ENCODE peak calls at places on chromosomes 13 and 19, in four cellular contexts. K is heart left ventricle, D is ovary, C is adrenal gland. Z is an unnamed sample.

GRCh38 chr19:10773969-10774368 is 56.1 kb downstream of the DNM2 start:
- DNase-seq in C (no peak), D (no peak), K (no peak), Z (no peak)

GRCh38 chr19:39941615-39942507 is 7.4 kb upstream of the FCGBP start:
- DNase-seq in C (no peak), K (no peak), D (no peak), Z (no peak)

GRCh38 chr13:35496011-35496410 is 19.5 kb upstream of the MAB21L1 start:
- DNase-seq in K (no peak), D (no peak), C (no peak), Z (no peak)

GRCh38 chr19:7618771-7619510 is 10.4 kb downstream of the XAB2 start:
- DNase-seq in C (peak; percentile 82), K (no peak), D (peak; percentile 58), Z (peak; percentile 30)

GRCh38 chr13:31310781-31311180 is 111.0 kb downstream of the B3GLCT start:
- DNase-seq in C (no peak), K (peak; percentile 67), D (no peak), Z (peak; percentile 64)

GRCh38 chr19:54030895-54031586 is 32.7 kb downstream of the VSTM1 start:
- DNase-seq in C (no peak), D (no peak), K (no peak), Z (no peak)

GRCh38 chr19:47340477-47341208 is 8.5 kb upstream of the DHX34 start:
- DNase-seq in D (no peak), K (no peak), C (no peak), Z (no peak)

GRCh38 chr13:72677431-72677830 is 50.0 kb downstream of the MZT1 start:
- DNase-seq in K (no peak), D (no peak), C (no peak), Z (no peak)

GRCh38 chr19:50795665-50796073 is 5.5 kb downstream of the ACP4 start:
- DNase-seq in C (no peak), D (no peak), K (no peak), Z (no peak)

GRCh38 chr19:58056861-58057260 is 2.2 kb upstream of the ZNF135 start:
- DNase-seq in K (no peak), C (no peak), D (no peak), Z (no peak)

GRCh38 chr19:41225238-41226052 is 6.4 kb downstream of the AXL start:
- DNase-seq in D (no peak), K (no peak), C (peak; percentile 92), Z (peak; percentile 44)

GRCh38 chr19:2542341-2543069 is 66.6 kb downstream of the GADD45B start:
- DNase-seq in D (no peak), K (no peak), C (peak; percentile 71), Z (no peak)

GRCh38 chr13:80214521-80214941 is 126.4 kb downstream of the SPRY2 start:
- DNase-seq in K (no peak), C (no peak), D (no peak), Z (no peak)

GRCh38 chr13:30618186-30618937 is 642 bp downstream of the USPL1 start:
- DNase-seq in D (peak; percentile 52), K (no peak), C (peak; percentile 40), Z (peak; percentile 24)

GRCh38 chr19:28667348-28667977 is 545.5 kb downstream of the UQCRFS1 start:
- DNase-seq in D (no peak), C (no peak), K (no peak), Z (no peak)

GRCh38 chr19:8204961-8205360 is 4.2 kb upstream of the CERS4 start:
- DNase-seq in K (no peak), D (no peak), C (no peak), Z (no peak)

GRCh38 chr19:52527954-52528326 is 472 bp downstream of the ZNF808 start:
- DNase-seq in D (peak; percentile 45), C (no peak), K (peak; percentile 49), Z (no peak)

GRCh38 chr13:80161896-80162295 is 179.0 kb downstream of the SPRY2 start:
- DNase-seq in C (no peak), K (no peak), D (no peak), Z (no peak)

GRCh38 chr19:18469245-18470107 is 31.5 kb upstream of the ISYNA1 start:
- DNase-seq in D (peak; percentile 79), K (peak; percentile 85), C (peak; percentile 77), Z (no peak)

GRCh38 chr19:18470153-18470552 is 32.2 kb upstream of the ISYNA1 start:
- DNase-seq in C (no peak), D (no peak), K (no peak), Z (no peak)

GRCh38 chr19:18468930-18469244 is 31.0 kb upstream of the ISYNA1 start:
- DNase-seq in K (no peak), C (no peak), D (no peak), Z (no peak)

GRCh38 chr19:18467978-18468377 is 30.0 kb upstream of the ISYNA1 start:
- DNase-seq in D (no peak), C (no peak), K (no peak), Z (no peak)

DNA sequence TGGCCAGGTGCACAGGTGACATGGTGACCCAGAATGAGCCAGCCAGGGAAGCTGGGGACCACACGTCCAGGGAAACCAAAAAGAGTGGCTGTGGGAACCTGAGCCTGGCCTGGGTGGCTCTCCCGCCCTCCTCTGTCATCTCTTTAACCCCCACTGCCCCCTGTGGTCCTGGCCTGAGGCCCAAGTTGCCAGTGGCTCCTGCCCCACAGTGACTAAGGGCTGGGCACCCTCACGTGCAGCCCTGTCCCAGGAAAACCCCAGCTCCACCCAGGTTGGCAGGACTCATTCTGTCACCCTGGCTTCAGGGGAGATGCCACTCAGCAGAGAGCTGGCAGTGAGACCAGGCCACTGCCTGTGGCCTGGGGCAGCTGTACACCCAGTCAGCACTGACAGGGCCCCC is 30.6 kb upstream of the ISYNA1 start:
- DNase-seq in D (no peak), K (no peak), C (no peak), Z (peak; percentile 87)
- TF ChIP-seq POLR2A in D (no peak), K (no peak), C (no peak), Z (peak; percentile 47)

DNA sequence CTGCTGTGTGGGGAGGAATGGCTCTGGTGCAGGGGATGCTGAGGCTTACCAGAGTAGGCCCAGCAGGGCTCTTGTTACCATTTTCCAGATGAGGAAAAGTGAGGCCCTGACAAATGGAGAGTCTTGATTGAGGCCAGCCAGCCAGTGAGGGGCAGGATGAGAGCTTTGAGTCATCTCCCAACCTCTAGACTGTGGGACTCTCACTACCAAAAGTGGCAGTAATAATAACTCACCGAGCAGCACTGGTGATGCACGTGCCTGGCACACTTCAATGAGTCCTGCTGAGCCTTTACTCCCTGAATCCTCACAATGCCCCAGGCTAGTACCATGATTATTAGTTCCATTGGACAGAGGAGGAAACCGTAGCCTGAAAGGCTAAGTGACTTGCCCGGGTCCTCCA is 7.8 kb downstream of the CIC start:
- DNase-seq in K (no peak), C (no peak), D (no peak), Z (no peak)
- H3K4me1 ChIP-seq in K (peaks cover 50% of the 10 kb centered on the region), C (peaks cover 31% of the 10 kb centered on the region), D (peaks cover 11% of the 10 kb centered on the region), Z (peaks cover 67% of the 10 kb centered on the region)

GRCh38 chr19:35342430-35342829 is 5.3 kb upstream of the FFAR1 start:
- DNase-seq in K (no peak), D (no peak), C (no peak), Z (no peak)
- TF ChIP-seq CTCF in K (no peak), D (no peak), C (no peak), Z (no peak)

DNA sequence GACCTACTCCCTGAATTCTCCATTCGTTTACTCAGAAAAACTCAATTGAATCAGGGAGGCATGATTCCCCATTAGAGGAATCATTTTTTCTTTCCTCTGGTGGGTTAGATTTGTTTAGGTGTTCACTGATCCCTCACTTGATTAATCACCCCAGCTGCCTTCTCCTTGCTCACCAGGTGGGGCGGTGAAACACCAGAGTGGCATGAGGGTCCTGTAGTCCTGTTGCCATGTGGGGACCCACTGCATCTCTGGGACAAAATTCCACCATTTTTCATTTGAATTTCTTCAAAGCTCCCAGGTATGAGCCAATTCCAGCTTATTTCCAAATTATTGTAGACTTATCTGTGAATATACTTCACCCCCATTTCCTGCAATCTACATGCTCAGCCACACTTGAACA is 462.7 kb upstream of the ZNF507 start:
- DNase-seq in D (no peak), K (no peak), C (no peak), Z (no peak)
- TF ChIP-seq POLR2A in D (no peak), K (no peak), C (no peak), Z (no peak)